ENCODE peak calls at places on chromosome 21, in ten cellular contexts. One of them, this sample, is unnamed. For H3K4me1, the result is how much of the 10 kb centered on the place peaks cover.

GRCh38 chr21:17513214-17514123 is 626 bp downstream of the CXADR start:
- DNase-seq in osteoblast: peak
- DNase-seq in left ventricle myocardium inferior: no peak
- DNase-seq in psoas muscle: no peak
- DNase-seq in RWPE2: no peak
- DNase-seq in sigmoid colon: no peak
- DNase-seq in A549: no peak
- DNase-seq in uterus: peak
- DNase-seq in cardiac muscle cell: peak
- DNase-seq in hepatocyte: peak
- DNase-seq in this sample: peak

GRCh38 chr21:43864313-43864805 is 664 bp upstream of the AGPAT3 start:
- DNase-seq in RWPE2: peak
- DNase-seq in hepatocyte: peak
- DNase-seq in A549: peak
- DNase-seq in uterus: no peak
- DNase-seq in psoas muscle: peak
- DNase-seq in left ventricle myocardium inferior: peak
- DNase-seq in osteoblast: no peak
- DNase-seq in cardiac muscle cell: peak
- DNase-seq in sigmoid colon: peak
- DNase-seq in this sample: peak

GRCh38 chr21:44618909-44619308 is 7.0 kb downstream of the KRTAP10-8 start:
- DNase-seq in psoas muscle: no peak
- DNase-seq in left ventricle myocardium inferior: no peak
- DNase-seq in A549: no peak
- DNase-seq in cardiac muscle cell: no peak
- DNase-seq in uterus: no peak
- DNase-seq in osteoblast: no peak
- DNase-seq in hepatocyte: no peak
- DNase-seq in sigmoid colon: no peak
- DNase-seq in RWPE2: no peak
- DNase-seq in this sample: no peak

GRCh38 chr21:45540601-45540970 is 1.7 kb downstream of the SLC19A1 start:
- DNase-seq in left ventricle myocardium inferior: peak
- DNase-seq in uterus: no peak
- DNase-seq in RWPE2: peak
- DNase-seq in sigmoid colon: peak
- DNase-seq in A549: no peak
- DNase-seq in hepatocyte: no peak
- DNase-seq in psoas muscle: peak
- DNase-seq in cardiac muscle cell: no peak
- DNase-seq in osteoblast: no peak
- DNase-seq in this sample: no peak

GRCh38 chr21:30439975-30440374 is at the start of gene KRTAP15-1:
- DNase-seq in left ventricle myocardium inferior: no peak
- DNase-seq in osteoblast: no peak
- DNase-seq in cardiac muscle cell: no peak
- DNase-seq in A549: no peak
- DNase-seq in sigmoid colon: no peak
- DNase-seq in hepatocyte: no peak
- DNase-seq in psoas muscle: no peak
- DNase-seq in RWPE2: no peak
- DNase-seq in uterus: no peak
- DNase-seq in this sample: no peak

GRCh38 chr21:32364801-32365200 is 28.0 kb downstream of the URB1 start:
- DNase-seq in hepatocyte: no peak
- DNase-seq in RWPE2: no peak
- DNase-seq in cardiac muscle cell: no peak
- DNase-seq in sigmoid colon: peak
- DNase-seq in left ventricle myocardium inferior: no peak
- DNase-seq in uterus: no peak
- DNase-seq in A549: no peak
- DNase-seq in psoas muscle: no peak
- DNase-seq in osteoblast: no peak
- DNase-seq in this sample: no peak

GRCh38 chr21:28099296-28099695 is 893.4 kb downstream of the LTN1 start:
- DNase-seq in cardiac muscle cell: peak
- DNase-seq in psoas muscle: peak
- DNase-seq in left ventricle myocardium inferior: peak
- DNase-seq in A549: no peak
- DNase-seq in uterus: peak
- DNase-seq in hepatocyte: peak
- DNase-seq in RWPE2: no peak
- DNase-seq in sigmoid colon: peak
- DNase-seq in osteoblast: no peak
- DNase-seq in this sample: no peak

GRCh38 chr21:40129809-40130208 is 262.6 kb downstream of the PCP4 start:
- DNase-seq in hepatocyte: no peak
- DNase-seq in RWPE2: no peak
- DNase-seq in psoas muscle: no peak
- DNase-seq in A549: no peak
- DNase-seq in uterus: no peak
- DNase-seq in cardiac muscle cell: no peak
- DNase-seq in osteoblast: no peak
- DNase-seq in sigmoid colon: no peak
- DNase-seq in left ventricle myocardium inferior: no peak
- DNase-seq in this sample: no peak

GRCh38 chr21:25385912-25386474 is 221.3 kb downstream of the MRPL39 start:
- DNase-seq in sigmoid colon: no peak
- DNase-seq in osteoblast: peak
- DNase-seq in hepatocyte: peak
- DNase-seq in A549: peak
- DNase-seq in uterus: no peak
- DNase-seq in left ventricle myocardium inferior: no peak
- DNase-seq in psoas muscle: no peak
- DNase-seq in RWPE2: no peak
- DNase-seq in cardiac muscle cell: peak
- DNase-seq in this sample: no peak

GRCh38 chr21:36676039-36676950 is 22.6 kb upstream of the SIM2 start:
- DNase-seq in uterus: no peak
- DNase-seq in osteoblast: no peak
- DNase-seq in A549: no peak
- DNase-seq in hepatocyte: no peak
- DNase-seq in sigmoid colon: no peak
- DNase-seq in psoas muscle: no peak
- DNase-seq in left ventricle myocardium inferior: no peak
- DNase-seq in cardiac muscle cell: no peak
- DNase-seq in RWPE2: no peak
- DNase-seq in this sample: no peak

GRCh38 chr21:46022551-46023107 is 41.1 kb downstream of the COL6A1 start:
- DNase-seq in uterus: peak
- DNase-seq in hepatocyte: peak
- DNase-seq in cardiac muscle cell: no peak
- DNase-seq in left ventricle myocardium inferior: no peak
- DNase-seq in RWPE2: no peak
- DNase-seq in A549: peak
- DNase-seq in sigmoid colon: peak
- DNase-seq in psoas muscle: peak
- DNase-seq in osteoblast: peak
- DNase-seq in this sample: no peak

GRCh38 chr21:22573834-22574233 is 1575.6 kb downstream of the NCAM2 start:
- DNase-seq in left ventricle myocardium inferior: no peak
- DNase-seq in sigmoid colon: no peak
- DNase-seq in osteoblast: no peak
- DNase-seq in cardiac muscle cell: no peak
- DNase-seq in RWPE2: no peak
- DNase-seq in hepatocyte: no peak
- DNase-seq in uterus: no peak
- DNase-seq in A549: no peak
- DNase-seq in psoas muscle: no peak
- DNase-seq in this sample: no peak

GRCh38 chr21:38771536-38771935 is 34.2 kb upstream of the ETS2 start:
- DNase-seq in uterus: no peak
- DNase-seq in psoas muscle: no peak
- DNase-seq in sigmoid colon: no peak
- DNase-seq in osteoblast: no peak
- DNase-seq in hepatocyte: peak
- DNase-seq in left ventricle myocardium inferior: no peak
- DNase-seq in RWPE2: no peak
- DNase-seq in A549: no peak
- DNase-seq in cardiac muscle cell: no peak
- DNase-seq in this sample: no peak

GRCh38 chr21:38769253-38769780 is 36.4 kb upstream of the ETS2 start:
- DNase-seq in uterus: no peak
- DNase-seq in osteoblast: peak
- DNase-seq in RWPE2: no peak
- DNase-seq in sigmoid colon: no peak
- DNase-seq in A549: no peak
- DNase-seq in psoas muscle: no peak
- DNase-seq in left ventricle myocardium inferior: no peak
- DNase-seq in cardiac muscle cell: peak
- DNase-seq in hepatocyte: peak
- DNase-seq in this sample: no peak

GRCh38 chr21:38768385-38769071 is 37.2 kb upstream of the ETS2 start:
- DNase-seq in hepatocyte: peak
- DNase-seq in psoas muscle: no peak
- DNase-seq in sigmoid colon: no peak
- DNase-seq in uterus: no peak
- DNase-seq in osteoblast: peak
- DNase-seq in A549: no peak
- DNase-seq in RWPE2: no peak
- DNase-seq in cardiac muscle cell: peak
- DNase-seq in left ventricle myocardium inferior: no peak
- DNase-seq in this sample: no peak

GRCh38 chr21:38773108-38774061 is 32.3 kb upstream of the ETS2 start:
- DNase-seq in cardiac muscle cell: peak
- DNase-seq in hepatocyte: peak
- DNase-seq in left ventricle myocardium inferior: no peak
- DNase-seq in RWPE2: peak
- DNase-seq in psoas muscle: no peak
- DNase-seq in uterus: no peak
- DNase-seq in osteoblast: peak
- DNase-seq in A549: peak
- DNase-seq in sigmoid colon: no peak
- DNase-seq in this sample: no peak

DNA sequence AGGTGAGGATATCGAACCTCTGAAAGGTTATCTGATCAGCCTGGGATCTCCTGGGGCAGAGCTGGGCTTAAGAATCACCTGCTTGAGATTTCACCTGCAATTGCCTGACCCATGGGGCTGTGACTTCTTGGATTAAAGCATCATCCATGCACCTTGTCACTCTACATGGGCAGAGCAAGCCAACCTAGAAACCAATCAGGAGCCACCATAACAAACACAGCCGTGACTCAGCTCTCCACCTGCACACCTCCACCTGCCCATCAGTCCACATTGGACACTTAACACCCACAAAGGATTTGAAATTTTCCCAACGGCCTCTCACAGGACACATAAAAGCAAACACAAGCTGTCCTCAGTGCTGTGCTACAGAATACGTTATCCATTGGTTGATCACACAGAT is 35.1 kb upstream of the ETS2 start:
- DNase-seq in osteoblast: no peak
- DNase-seq in uterus: no peak
- DNase-seq in left ventricle myocardium inferior: no peak
- DNase-seq in sigmoid colon: no peak
- DNase-seq in cardiac muscle cell: no peak
- DNase-seq in A549: no peak
- DNase-seq in RWPE2: no peak
- DNase-seq in psoas muscle: no peak
- DNase-seq in hepatocyte: peak
- DNase-seq in this sample: no peak
- H3K4me1 ChIP-seq in osteoblast: under half
- H3K4me1 ChIP-seq in uterus: under half
- H3K4me1 ChIP-seq in left ventricle myocardium inferior: under half
- H3K4me1 ChIP-seq in sigmoid colon: under half
- H3K4me1 ChIP-seq in cardiac muscle cell: under half
- H3K4me1 ChIP-seq in A549: under half
- H3K4me1 ChIP-seq in RWPE2: under half
- H3K4me1 ChIP-seq in psoas muscle: under half
- H3K4me1 ChIP-seq in hepatocyte: under half
- H3K4me1 ChIP-seq in this sample: under half

DNA sequence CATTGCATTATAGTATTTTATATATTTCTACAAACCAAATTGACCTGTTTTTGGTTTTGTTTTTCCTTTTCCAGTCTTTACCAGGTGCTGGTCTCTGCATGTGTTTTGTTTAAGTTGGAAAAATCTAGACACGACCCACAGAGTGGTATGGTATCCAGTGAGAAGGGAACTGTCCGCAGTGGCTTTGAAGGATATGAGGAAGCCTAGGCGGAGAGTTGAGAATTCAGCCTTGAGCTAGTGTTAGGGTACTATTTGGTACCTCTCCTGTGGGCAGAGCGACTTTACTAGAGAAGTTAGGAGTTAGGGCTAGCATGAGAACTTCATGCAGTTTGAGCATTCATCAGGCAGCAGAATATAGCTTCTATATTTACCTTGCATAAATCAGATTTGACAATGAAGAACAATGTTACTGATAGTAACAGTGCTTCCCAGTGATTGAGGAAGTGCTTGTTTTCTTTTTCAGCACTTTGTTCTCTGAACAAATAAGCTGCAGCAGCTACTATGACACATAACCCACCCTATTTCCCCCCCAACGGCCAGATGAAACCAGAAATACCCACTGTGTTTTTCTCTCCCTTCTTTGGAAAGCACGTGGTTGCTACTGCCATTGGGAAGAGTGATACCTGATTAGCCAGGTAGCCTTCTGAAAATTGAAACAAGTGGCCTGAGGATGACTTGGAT is 19.0 kb downstream of the MRPS6 start:
- DNase-seq in sigmoid colon: no peak
- DNase-seq in RWPE2: no peak
- DNase-seq in A549: no peak
- DNase-seq in hepatocyte: no peak
- DNase-seq in uterus: no peak
- DNase-seq in cardiac muscle cell: no peak
- DNase-seq in psoas muscle: no peak
- DNase-seq in osteoblast: peak
- DNase-seq in left ventricle myocardium inferior: no peak
- DNase-seq in this sample: no peak
- H3K4me1 ChIP-seq in sigmoid colon: half or more
- H3K4me1 ChIP-seq in RWPE2: under half
- H3K4me1 ChIP-seq in A549: under half
- H3K4me1 ChIP-seq in hepatocyte: under half
- H3K4me1 ChIP-seq in uterus: under half
- H3K4me1 ChIP-seq in cardiac muscle cell: under half
- H3K4me1 ChIP-seq in psoas muscle: under half
- H3K4me1 ChIP-seq in osteoblast: under half
- H3K4me1 ChIP-seq in left ventricle myocardium inferior: under half
- H3K4me1 ChIP-seq in this sample: under half

GRCh38 chr21:26840912-26841311 is 4.3 kb downstream of the ADAMTS1 start:
- DNase-seq in osteoblast: peak
- DNase-seq in uterus: peak
- DNase-seq in RWPE2: no peak
- DNase-seq in hepatocyte: peak
- DNase-seq in sigmoid colon: peak
- DNase-seq in psoas muscle: peak
- DNase-seq in A549: no peak
- DNase-seq in cardiac muscle cell: peak
- DNase-seq in left ventricle myocardium inferior: peak
- DNase-seq in this sample: no peak
- H3K4me1 ChIP-seq in osteoblast: under half
- H3K4me1 ChIP-seq in uterus: under half
- H3K4me1 ChIP-seq in RWPE2: under half
- H3K4me1 ChIP-seq in hepatocyte: under half
- H3K4me1 ChIP-seq in sigmoid colon: half or more
- H3K4me1 ChIP-seq in psoas muscle: under half
- H3K4me1 ChIP-seq in A549: under half
- H3K4me1 ChIP-seq in cardiac muscle cell: under half
- H3K4me1 ChIP-seq in left ventricle myocardium inferior: half or more
- H3K4me1 ChIP-seq in this sample: under half

DNA sequence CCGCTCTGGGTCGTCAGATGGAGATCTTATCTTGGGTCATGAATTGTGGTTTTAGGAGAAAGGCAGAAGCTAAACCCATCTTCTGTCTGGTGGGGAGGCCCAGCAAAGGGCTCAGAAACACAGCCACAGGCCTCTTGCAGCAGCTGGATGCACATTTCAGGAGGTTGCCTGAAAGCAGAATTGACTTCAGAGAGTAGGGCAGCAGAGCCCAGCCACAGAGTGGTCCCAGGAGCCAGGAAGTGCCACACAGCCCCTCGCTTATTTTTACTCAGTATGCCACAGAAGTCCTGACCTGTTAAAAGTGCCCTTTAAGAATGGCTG is 8.3 kb upstream of the RIPK4 start:
- DNase-seq in RWPE2: no peak
- DNase-seq in cardiac muscle cell: no peak
- DNase-seq in A549: no peak
- DNase-seq in uterus: no peak
- DNase-seq in osteoblast: no peak
- DNase-seq in psoas muscle: no peak
- DNase-seq in hepatocyte: no peak
- DNase-seq in sigmoid colon: no peak
- DNase-seq in left ventricle myocardium inferior: no peak
- DNase-seq in this sample: no peak
- H3K4me1 ChIP-seq in RWPE2: under half
- H3K4me1 ChIP-seq in cardiac muscle cell: under half
- H3K4me1 ChIP-seq in A549: under half
- H3K4me1 ChIP-seq in uterus: under half
- H3K4me1 ChIP-seq in osteoblast: under half
- H3K4me1 ChIP-seq in psoas muscle: under half
- H3K4me1 ChIP-seq in hepatocyte: under half
- H3K4me1 ChIP-seq in sigmoid colon: under half
- H3K4me1 ChIP-seq in left ventricle myocardium inferior: under half
- H3K4me1 ChIP-seq in this sample: under half

This sample was measured in lung.